ENCODE peak calls at places on chromosome 2, in five cellular contexts. One of them, this sample, is unnamed.
A peak's percentile ranks its signal among the peaks of the same experiment; 100 is the strongest.

GRCh38 chr2:43484323-43484930 is 111.4 kb downstream of the THADA start:
- DNase-seq in K562: peak; percentile 35
- DNase-seq in A549: peak; percentile 85
- DNase-seq in SK-N-SH: peak; percentile 48
- DNase-seq in GM12878: no peak
- DNase-seq in this sample: peak; percentile 85

GRCh38 chr2:199851886-199852285 is 894 bp upstream of the FTCDNL1 start:
- DNase-seq in K562: no peak
- DNase-seq in A549: no peak
- DNase-seq in SK-N-SH: no peak
- DNase-seq in GM12878: no peak
- DNase-seq in this sample: no peak

GRCh38 chr2:229313591-229313990 is 42.5 kb upstream of the PID1 start:
- DNase-seq in K562: no peak
- DNase-seq in A549: no peak
- DNase-seq in SK-N-SH: no peak
- DNase-seq in GM12878: no peak
- DNase-seq in this sample: peak; percentile 28

GRCh38 chr2:96407041-96407918 is 71.7 kb downstream of the NCAPH start:
- DNase-seq in K562: peak; percentile 73
- DNase-seq in A549: peak; percentile 87
- DNase-seq in SK-N-SH: peak; percentile 79
- DNase-seq in GM12878: peak; percentile 26
- DNase-seq in this sample: peak; percentile 79

GRCh38 chr2:137675584-137676327 is 288.5 kb upstream of the HNMT start:
- DNase-seq in K562: no peak
- DNase-seq in A549: no peak
- DNase-seq in SK-N-SH: no peak
- DNase-seq in GM12878: no peak
- DNase-seq in this sample: no peak

GRCh38 chr2:172232638-172233253 is 130.0 kb upstream of the DLX2 start:
- DNase-seq in K562: no peak
- DNase-seq in A549: no peak
- DNase-seq in SK-N-SH: no peak
- DNase-seq in GM12878: no peak
- DNase-seq in this sample: peak; percentile 62

GRCh38 chr2:140567734-140568133 is 1563.1 kb downstream of the LRP1B start:
- DNase-seq in K562: no peak
- DNase-seq in A549: no peak
- DNase-seq in SK-N-SH: no peak
- DNase-seq in GM12878: no peak
- DNase-seq in this sample: peak; percentile 20

GRCh38 chr2:33521791-33522281 is 45.4 kb downstream of the RASGRP3 start:
- DNase-seq in K562: no peak
- DNase-seq in A549: no peak
- DNase-seq in SK-N-SH: no peak
- DNase-seq in GM12878: no peak
- DNase-seq in this sample: no peak

GRCh38 chr2:73979021-73979420 is 5.7 kb upstream of the TET3 start:
- DNase-seq in K562: no peak
- DNase-seq in A549: no peak
- DNase-seq in SK-N-SH: no peak
- DNase-seq in GM12878: no peak
- DNase-seq in this sample: no peak

GRCh38 chr2:193695367-193695766 is 1500.6 kb upstream of the TMEFF2 start:
- DNase-seq in K562: no peak
- DNase-seq in A549: peak; percentile 31
- DNase-seq in SK-N-SH: peak; percentile 10
- DNase-seq in GM12878: no peak
- DNase-seq in this sample: no peak

GRCh38 chr2:73749314-73749713 is 12.2 kb upstream of the TPRKB start:
- DNase-seq in K562: no peak
- DNase-seq in A549: no peak
- DNase-seq in SK-N-SH: no peak
- DNase-seq in GM12878: no peak
- DNase-seq in this sample: no peak

GRCh38 chr2:199779589-199779988 is 71.4 kb downstream of the FTCDNL1 start:
- DNase-seq in K562: no peak
- DNase-seq in A549: no peak
- DNase-seq in SK-N-SH: no peak
- DNase-seq in GM12878: no peak
- DNase-seq in this sample: no peak

GRCh38 chr2:200788129-200788718 is 23.5 kb upstream of the BZW1 start:
- DNase-seq in K562: no peak
- DNase-seq in A549: no peak
- DNase-seq in SK-N-SH: no peak
- DNase-seq in GM12878: no peak
- DNase-seq in this sample: peak; percentile 78

GRCh38 chr2:98801286-98801685 is 70.4 kb upstream of the MGAT4A start:
- DNase-seq in K562: no peak
- DNase-seq in A549: no peak
- DNase-seq in SK-N-SH: no peak
- DNase-seq in GM12878: no peak
- DNase-seq in this sample: no peak

GRCh38 chr2:108858894-108859293 is 72.3 kb downstream of the CCDC138 start:
- DNase-seq in K562: no peak
- DNase-seq in A549: no peak
- DNase-seq in SK-N-SH: no peak
- DNase-seq in GM12878: no peak
- DNase-seq in this sample: peak; percentile 33

GRCh38 chr2:59904145-59904544 is 649.3 kb downstream of the BCL11A start:
- DNase-seq in K562: no peak
- DNase-seq in A549: no peak
- DNase-seq in SK-N-SH: no peak
- DNase-seq in GM12878: no peak
- DNase-seq in this sample: no peak

GRCh38 chr2:72673279-72673678 is 152.6 kb downstream of the EXOC6B start:
- DNase-seq in K562: no peak
- DNase-seq in A549: peak; percentile 81
- DNase-seq in SK-N-SH: no peak
- DNase-seq in GM12878: no peak
- DNase-seq in this sample: peak; percentile 35

GRCh38 chr2:217653240-217653639 is 349.6 kb downstream of the TNS1 start:
- DNase-seq in K562: no peak
- DNase-seq in A549: peak; percentile 91
- DNase-seq in SK-N-SH: no peak
- DNase-seq in GM12878: no peak
- DNase-seq in this sample: peak; percentile 89

GRCh38 chr2:102778260-102778659 is 16.4 kb downstream of the TMEM182 start:
- DNase-seq in K562: no peak
- DNase-seq in A549: no peak
- DNase-seq in SK-N-SH: no peak
- DNase-seq in GM12878: no peak
- DNase-seq in this sample: no peak

GRCh38 chr2:72780483-72780882 is 45.4 kb downstream of the EXOC6B start:
- DNase-seq in K562: no peak
- DNase-seq in A549: peak; percentile 25
- DNase-seq in SK-N-SH: no peak
- DNase-seq in GM12878: no peak
- DNase-seq in this sample: peak; percentile 56

GRCh38 chr2:188978291-188979081 is 4.3 kb downstream of the COL3A1 start:
- DNase-seq in K562: no peak
- DNase-seq in A549: peak; percentile 67
- DNase-seq in SK-N-SH: no peak
- DNase-seq in GM12878: peak; percentile 23
- DNase-seq in this sample: peak; percentile 69

GRCh38 chr2:68031546-68032160 is 31.2 kb downstream of the C1D start:
- DNase-seq in K562: peak; percentile 46
- DNase-seq in A549: peak; percentile 57
- DNase-seq in SK-N-SH: peak; percentile 48
- DNase-seq in GM12878: peak; percentile 12
- DNase-seq in this sample: peak; percentile 70

GRCh38 chr2:152054593-152054992 is 44.3 kb downstream of the CACNB4 start:
- DNase-seq in K562: no peak
- DNase-seq in A549: no peak
- DNase-seq in SK-N-SH: no peak
- DNase-seq in GM12878: no peak
- DNase-seq in this sample: peak; percentile 65

GRCh38 chr2:75562513-75562864 is 1.8 kb upstream of the EVA1A start:
- DNase-seq in K562: no peak
- DNase-seq in A549: no peak
- DNase-seq in SK-N-SH: no peak
- DNase-seq in GM12878: no peak
- DNase-seq in this sample: peak; percentile 33

GRCh38 chr2:158999458-158999857 is 31.0 kb downstream of the TANC1 start:
- DNase-seq in K562: no peak
- DNase-seq in A549: peak; percentile 14
- DNase-seq in SK-N-SH: no peak
- DNase-seq in GM12878: no peak
- DNase-seq in this sample: peak; percentile 83

GRCh38 chr2:75210409-75210808 is 11.1 kb upstream of the TACR1 start:
- DNase-seq in K562: no peak
- DNase-seq in A549: no peak
- DNase-seq in SK-N-SH: no peak
- DNase-seq in GM12878: no peak
- DNase-seq in this sample: no peak

GRCh38 chr2:54384301-54385035 is 71.7 kb upstream of the SPTBN1 start:
- DNase-seq in K562: no peak
- DNase-seq in A549: no peak
- DNase-seq in SK-N-SH: no peak
- DNase-seq in GM12878: no peak
- DNase-seq in this sample: no peak

GRCh38 chr2:219335373-219335786 is 2.8 kb upstream of the RESP18 start:
- DNase-seq in K562: no peak
- DNase-seq in A549: peak; percentile 48
- DNase-seq in SK-N-SH: no peak
- DNase-seq in GM12878: no peak
- DNase-seq in this sample: peak; percentile 6

GRCh38 chr2:72785517-72785916 is 40.3 kb downstream of the EXOC6B start:
- DNase-seq in K562: no peak
- DNase-seq in A549: no peak
- DNase-seq in SK-N-SH: no peak
- DNase-seq in GM12878: no peak
- DNase-seq in this sample: no peak

GRCh38 chr2:100260712-100261620 is 61.3 kb downstream of the LONRF2 start:
- DNase-seq in K562: peak; percentile 72
- DNase-seq in A549: peak; percentile 80
- DNase-seq in SK-N-SH: peak; percentile 83
- DNase-seq in GM12878: no peak
- DNase-seq in this sample: peak; percentile 85

DNA sequence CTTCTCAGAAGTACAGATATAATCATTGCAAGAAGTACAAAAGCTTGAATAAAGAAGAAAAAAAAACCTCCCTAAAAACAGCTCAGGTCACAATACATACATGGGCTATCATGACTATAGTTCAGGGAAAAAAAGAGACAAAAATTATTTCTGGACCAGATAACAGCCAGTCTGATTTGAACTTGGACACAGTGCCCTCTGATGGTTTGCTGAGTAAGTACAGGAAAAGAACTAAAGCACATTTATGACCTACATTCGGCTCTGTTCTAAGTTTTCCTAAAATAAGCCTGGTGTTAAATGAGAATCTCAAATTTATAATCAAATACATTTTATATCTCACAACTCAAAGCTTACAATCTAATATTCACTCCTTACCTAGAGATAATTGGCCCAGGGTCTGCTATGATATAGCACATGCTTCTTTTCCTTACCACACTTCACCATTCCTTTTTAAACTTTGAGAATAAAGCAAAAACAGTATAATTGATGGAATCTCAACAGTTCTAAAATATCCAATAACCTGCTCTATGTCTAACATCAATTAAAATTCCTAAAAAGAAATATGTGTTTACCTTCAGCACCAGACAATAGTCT is 81.1 kb downstream of the RAPH1 start:
- DNase-seq in K562: peak; percentile 43
- DNase-seq in A549: peak; percentile 64
- DNase-seq in SK-N-SH: peak; percentile 52
- DNase-seq in GM12878: peak; percentile 4
- DNase-seq in this sample: peak; percentile 72
- TF ChIP-seq RCOR1 in K562: no peak
- TF ChIP-seq RCOR1 in A549: no peak
- TF ChIP-seq RCOR1 in SK-N-SH: no peak
- TF ChIP-seq RCOR1 in GM12878: no peak
- TF ChIP-seq RCOR1 in this sample: no peak

GRCh38 chr2:168683996-168684395 is 118.4 kb upstream of the NOSTRIN start:
- DNase-seq in K562: no peak
- DNase-seq in A549: no peak
- DNase-seq in SK-N-SH: no peak
- DNase-seq in GM12878: no peak
- DNase-seq in this sample: no peak

GRCh38 chr2:168686485-168687191 is 115.8 kb upstream of the NOSTRIN start:
- DNase-seq in K562: no peak
- DNase-seq in A549: no peak
- DNase-seq in SK-N-SH: no peak
- DNase-seq in GM12878: no peak
- DNase-seq in this sample: peak; percentile 37

GRCh38 chr2:168684921-168685618 is 117.4 kb upstream of the NOSTRIN start:
- DNase-seq in K562: no peak
- DNase-seq in A549: no peak
- DNase-seq in SK-N-SH: peak; percentile 29
- DNase-seq in GM12878: no peak
- DNase-seq in this sample: no peak

GRCh38 chr2:168687314-168687713 is 115.1 kb upstream of the NOSTRIN start:
- DNase-seq in K562: no peak
- DNase-seq in A549: peak; percentile 18
- DNase-seq in SK-N-SH: no peak
- DNase-seq in GM12878: no peak
- DNase-seq in this sample: peak; percentile 2

GRCh38 chr2:168685619-168686453 is 116.6 kb upstream of the NOSTRIN start:
- DNase-seq in K562: peak; percentile 68
- DNase-seq in A549: no peak
- DNase-seq in SK-N-SH: peak; percentile 37
- DNase-seq in GM12878: no peak
- DNase-seq in this sample: no peak
- TF ChIP-seq RCOR1 in K562: peak; percentile 90
- TF ChIP-seq RCOR1 in A549: no peak
- TF ChIP-seq RCOR1 in SK-N-SH: no peak
- TF ChIP-seq RCOR1 in GM12878: no peak
- TF ChIP-seq RCOR1 in this sample: no peak

GRCh38 chr2:55420244-55420713 is 623 bp upstream of the CCDC88A start:
- DNase-seq in K562: no peak
- DNase-seq in A549: no peak
- DNase-seq in SK-N-SH: no peak
- DNase-seq in GM12878: no peak
- DNase-seq in this sample: no peak

GRCh38 chr2:55419236-55419513 is 481 bp downstream of the CCDC88A start:
- DNase-seq in K562: peak; percentile 28
- DNase-seq in A549: peak; percentile 62
- DNase-seq in SK-N-SH: peak; percentile 51
- DNase-seq in GM12878: no peak
- DNase-seq in this sample: peak; percentile 18

GRCh38 chr2:55419514-55420243 is at the start of gene CCDC88A:
- DNase-seq in K562: peak; percentile 92
- DNase-seq in A549: peak; percentile 99
- DNase-seq in SK-N-SH: peak; percentile 96
- DNase-seq in GM12878: peak; percentile 59
- DNase-seq in this sample: peak; percentile 97

GRCh38 chr2:55421326-55421725 is 1.7 kb upstream of the CCDC88A start:
- DNase-seq in K562: no peak
- DNase-seq in A549: no peak
- DNase-seq in SK-N-SH: no peak
- DNase-seq in GM12878: no peak
- DNase-seq in this sample: no peak

GRCh38 chr2:55420901-55421300 is 1.2 kb upstream of the CCDC88A start:
- DNase-seq in K562: no peak
- DNase-seq in A549: no peak
- DNase-seq in SK-N-SH: no peak
- DNase-seq in GM12878: no peak
- DNase-seq in this sample: no peak
- TF ChIP-seq RCOR1 in K562: no peak
- TF ChIP-seq RCOR1 in A549: no peak
- TF ChIP-seq RCOR1 in SK-N-SH: no peak
- TF ChIP-seq RCOR1 in GM12878: no peak
- TF ChIP-seq RCOR1 in this sample: no peak

GRCh38 chr2:106294182-106294581 is 100.1 kb upstream of the UXS1 start:
- DNase-seq in K562: no peak
- DNase-seq in A549: no peak
- DNase-seq in SK-N-SH: no peak
- DNase-seq in GM12878: no peak
- DNase-seq in this sample: no peak
- TF ChIP-seq RCOR1 in K562: no peak
- TF ChIP-seq RCOR1 in A549: no peak
- TF ChIP-seq RCOR1 in SK-N-SH: no peak
- TF ChIP-seq RCOR1 in GM12878: no peak
- TF ChIP-seq RCOR1 in this sample: no peak

This sample was measured in IMR-90.